ENCODE peak calls at places on chromosomes 2 and 18, in nine cellular contexts. L, G, O, U, D, P, K, B and F are unnamed samples.

GRCh38 chr2:30272761-30273573 is 41.6 kb downstream of the LBH start:
- DNase-seq in G (no peak), B (peak), O (no peak), L (no peak), P (no peak), U (no peak), D (no peak), K (no peak), F (peak)

GRCh38 chr2:7037340-7038333 is 120.4 kb downstream of the RNF144A start:
- DNase-seq in U (peak), L (no peak), K (peak), O (peak), P (peak), G (peak), D (peak), B (peak), F (peak)

GRCh38 chr2:8312221-8312620 is 369.6 kb upstream of the ID2 start:
- DNase-seq in O (no peak), P (no peak), B (no peak), U (no peak), L (no peak), K (no peak), D (peak), G (no peak), F (no peak)

GRCh38 chr2:19711470-19712372 is 190.1 kb downstream of the TTC32 start:
- DNase-seq in P (no peak), K (peak), U (no peak), B (peak), D (peak), L (no peak), G (peak), O (peak), F (peak)

GRCh38 chr2:128375454-128375853 is 56.8 kb upstream of the HS6ST1 start:
- DNase-seq in K (no peak), B (no peak), G (no peak), L (no peak), D (no peak), P (peak), O (peak), U (peak), F (peak)

GRCh38 chr2:214322662-214323061 is 88.2 kb upstream of the VWC2L start:
- DNase-seq in D (no peak), O (no peak), P (no peak), K (no peak), L (no peak), G (no peak), B (no peak), U (no peak), F (no peak)

GRCh38 chr2:86476918-86477317 is 35.7 kb downstream of the KDM3A start:
- DNase-seq in B (no peak), K (no peak), L (no peak), P (no peak), U (peak), O (no peak), D (no peak), G (no peak), F (no peak)

GRCh38 chr18:35369126-35369525 is 8.0 kb downstream of the ZNF396 start:
- DNase-seq in P (no peak), K (no peak), G (no peak), B (no peak), L (no peak), D (no peak), O (no peak), U (no peak), F (no peak)

GRCh38 chr2:239870863-239871262 is 154.3 kb downstream of the NDUFA10 start:
- DNase-seq in B (no peak), O (peak), U (no peak), K (no peak), P (no peak), G (no peak), D (no peak), L (no peak), F (no peak)

GRCh38 chr18:50632895-50633515 is 73.1 kb downstream of the MAPK4 start:
- DNase-seq in O (no peak), L (no peak), G (no peak), P (no peak), D (no peak), B (no peak), K (no peak), U (no peak), F (no peak)

GRCh38 chr2:234681206-234681605 is 184.3 kb upstream of the ARL4C start:
- DNase-seq in L (no peak), O (no peak), G (no peak), D (no peak), U (no peak), P (no peak), B (no peak), K (no peak), F (no peak)

GRCh38 chr2:171004833-171005232 is 75.8 kb downstream of the GORASP2 start:
- DNase-seq in G (no peak), P (no peak), B (no peak), O (no peak), D (no peak), K (no peak), L (no peak), U (no peak), F (no peak)

GRCh38 chr2:215914067-215914776 is 99.1 kb downstream of the MREG start:
- DNase-seq in K (no peak), D (no peak), P (no peak), O (no peak), L (no peak), B (no peak), U (no peak), G (no peak), F (no peak)

GRCh38 chr2:132582360-132582759 is 87.6 kb downstream of the LYPD1 start:
- DNase-seq in G (no peak), D (peak), O (no peak), P (no peak), K (no peak), L (no peak), B (no peak), U (peak), F (no peak)

GRCh38 chr2:12417811-12418210 is 298.9 kb upstream of the TRIB2 start:
- DNase-seq in U (no peak), D (no peak), G (no peak), O (no peak), B (no peak), L (no peak), P (no peak), K (no peak), F (no peak)

GRCh38 chr2:43897492-43897891 is 58.7 kb downstream of the ABCG8 start:
- DNase-seq in K (no peak), G (no peak), B (no peak), D (no peak), O (no peak), U (no peak), P (no peak), L (no peak), F (no peak)

GRCh38 chr2:70984576-70985282 is 6.3 kb downstream of the ANKRD53 start:
- DNase-seq in B (peak), U (peak), O (peak), L (peak), K (peak), G (peak), D (peak), P (no peak), F (peak)

GRCh38 chr2:73068147-73068546 is 3.4 kb downstream of the SFXN5 start:
- DNase-seq in U (no peak), G (no peak), P (no peak), O (no peak), D (no peak), K (no peak), L (no peak), B (no peak), F (peak)

GRCh38 chr2:101151859-101152194 is 645 bp upstream of the TBC1D8 start:
- DNase-seq in B (no peak), O (peak), P (peak), U (no peak), K (no peak), D (no peak), L (no peak), G (no peak), F (no peak)

GRCh38 chr2:70904371-70905216 is 31.1 kb upstream of the ATP6V1B1 start:
- DNase-seq in D (peak), U (no peak), G (no peak), K (no peak), L (no peak), O (no peak), P (no peak), B (no peak), F (no peak)

GRCh38 chr18:23301971-23302370 is 151.1 kb upstream of the RIOK3 start:
- DNase-seq in U (no peak), O (no peak), B (no peak), K (no peak), D (no peak), G (no peak), L (no peak), P (no peak), F (no peak)

GRCh38 chr2:224520064-224520463 is 65.1 kb downstream of the CUL3 start:
- DNase-seq in L (no peak), K (peak), G (no peak), O (peak), D (no peak), P (no peak), B (peak), U (no peak), F (peak)

GRCh38 chr2:239507576-239508258 is 106.9 kb upstream of the HDAC4 start:
- DNase-seq in O (no peak), D (no peak), P (no peak), B (no peak), L (no peak), K (no peak), G (no peak), U (no peak), F (no peak)

GRCh38 chr2:219706823-219707281 is 79.4 kb downstream of the SLC4A3 start:
- DNase-seq in U (no peak), G (peak), D (no peak), B (no peak), L (no peak), P (no peak), K (no peak), O (no peak), F (no peak)

GRCh38 chr2:82511894-82512293 is 1947.2 kb downstream of the SUCLG1 start:
- DNase-seq in P (no peak), B (no peak), L (no peak), G (no peak), D (no peak), K (no peak), O (no peak), U (no peak), F (no peak)

GRCh38 chr2:6452702-6453481 is 412.8 kb downstream of the CMPK2 start:
- DNase-seq in P (no peak), D (peak), O (no peak), U (no peak), G (no peak), B (peak), L (no peak), K (no peak), F (no peak)

GRCh38 chr2:84841577-84841976 is 39.3 kb downstream of the TRABD2A start:
- DNase-seq in P (no peak), U (no peak), K (no peak), D (no peak), L (no peak), O (peak), B (no peak), G (no peak), F (no peak)

GRCh38 chr2:84839851-84840250 is 41.0 kb downstream of the TRABD2A start:
- DNase-seq in D (no peak), U (no peak), G (no peak), L (no peak), P (no peak), K (no peak), B (no peak), O (peak), F (no peak)

GRCh38 chr2:84838434-84839145 is 42.3 kb downstream of the TRABD2A start:
- DNase-seq in U (no peak), G (no peak), D (no peak), B (no peak), P (no peak), L (no peak), O (peak), K (no peak), F (no peak)

GRCh38 chr2:84844141-84844540 is 36.7 kb downstream of the TRABD2A start:
- DNase-seq in P (no peak), G (no peak), O (no peak), K (no peak), L (no peak), D (no peak), B (no peak), U (no peak), F (no peak)

GRCh38 chr2:84840306-84840705 is 40.6 kb downstream of the TRABD2A start:
- DNase-seq in B (peak), U (no peak), L (no peak), O (peak), K (no peak), D (no peak), P (no peak), G (no peak), F (no peak)
- H3K27ac ChIP-seq in B (no peak), U (no peak), L (no peak), O (no peak), K (peak), D (no peak), P (no peak), G (no peak), F (no peak)

GRCh38 chr2:37796481-37796880 is 125.0 kb upstream of the CDC42EP3 start:
- DNase-seq in G (no peak), U (no peak), D (no peak), K (no peak), B (no peak), O (no peak), P (no peak), L (no peak), F (no peak)

GRCh38 chr2:37794717-37795116 is 123.3 kb upstream of the CDC42EP3 start:
- DNase-seq in K (no peak), P (no peak), D (no peak), O (no peak), B (no peak), U (no peak), G (no peak), L (no peak), F (no peak)

GRCh38 chr2:37795938-37796337 is 124.5 kb upstream of the CDC42EP3 start:
- DNase-seq in L (no peak), B (no peak), O (no peak), G (no peak), D (no peak), K (no peak), U (no peak), P (no peak), F (no peak)

GRCh38 chr2:37797081-37797480 is 125.6 kb upstream of the CDC42EP3 start:
- DNase-seq in O (no peak), D (no peak), G (no peak), U (no peak), L (no peak), K (no peak), B (no peak), P (no peak), F (no peak)

DNA sequence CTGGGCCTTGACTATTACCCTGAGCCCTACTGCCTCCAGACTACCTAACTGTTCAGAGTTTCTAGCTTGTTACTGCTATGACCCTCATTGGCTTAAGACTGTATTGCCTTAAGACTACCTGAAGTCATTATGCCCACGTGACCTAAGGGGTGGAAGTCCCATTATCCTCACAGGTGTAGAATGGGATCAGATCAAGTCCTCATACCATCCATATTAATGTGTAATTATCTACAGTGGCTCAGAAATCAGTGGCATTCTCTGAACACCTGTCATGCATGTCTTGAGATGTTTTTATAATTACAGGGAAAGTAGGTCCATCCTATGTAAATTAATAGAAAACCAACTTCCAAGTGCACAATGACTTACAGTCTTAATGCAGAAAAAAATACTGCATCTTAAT is 124.0 kb upstream of the CDC42EP3 start:
- DNase-seq in O (no peak), B (no peak), D (no peak), K (no peak), U (no peak), P (no peak), G (no peak), L (no peak), F (no peak)
- H3K27ac ChIP-seq in O (no peak), B (peak), D (no peak), K (no peak), U (no peak), P (peak), G (no peak), L (peak), F (no peak)

GRCh38 chr18:4438938-4439337 is 16.2 kb downstream of the DLGAP1 start:
- DNase-seq in K (no peak), L (no peak), P (no peak), D (peak), B (no peak), U (no peak), G (no peak), O (no peak), F (no peak)
- H3K27ac ChIP-seq in K (no peak), L (no peak), P (no peak), D (no peak), B (no peak), U (no peak), G (no peak), O (no peak), F (no peak)

GRCh38 chr2:145413261-145413660 is 893.3 kb upstream of the ZEB2 start:
- DNase-seq in D (no peak), G (no peak), O (no peak), P (no peak), B (no peak), L (no peak), U (no peak), K (no peak), F (no peak)

GRCh38 chr2:145408980-145409379 is 889.1 kb upstream of the ZEB2 start:
- DNase-seq in D (no peak), U (no peak), G (no peak), O (no peak), P (no peak), K (no peak), B (no peak), L (no peak), F (peak)

GRCh38 chr2:145412155-145412554 is 892.2 kb upstream of the ZEB2 start:
- DNase-seq in G (no peak), U (no peak), B (no peak), L (no peak), D (no peak), P (no peak), O (no peak), K (no peak), F (no peak)

GRCh38 chr2:145410096-145410495 is 890.2 kb upstream of the ZEB2 start:
- DNase-seq in U (no peak), O (no peak), L (no peak), B (no peak), G (no peak), P (no peak), D (no peak), K (no peak), F (no peak)

GRCh38 chr2:145411493-145411892 is 891.6 kb upstream of the ZEB2 start:
- DNase-seq in G (no peak), U (no peak), P (no peak), B (no peak), L (no peak), O (peak), D (no peak), K (peak), F (no peak)
- H3K27ac ChIP-seq in G (no peak), U (no peak), P (no peak), B (no peak), L (no peak), O (peak), D (no peak), K (no peak), F (no peak)

GRCh38 chr2:38409136-38409903 is 32.2 kb upstream of the ATL2 start:
- DNase-seq in L (peak), K (no peak), P (peak), D (no peak), G (no peak), U (peak), B (no peak), O (no peak), F (no peak)
- H3K27ac ChIP-seq in L (no peak), K (no peak), P (no peak), D (no peak), G (no peak), U (peak), B (no peak), O (no peak), F (no peak)

GRCh38 chr2:36462311-36462710 is 106.7 kb downstream of the CRIM1 start:
- DNase-seq in P (no peak), K (no peak), B (no peak), G (no peak), O (no peak), U (no peak), D (no peak), L (no peak), F (peak)

GRCh38 chr2:36464006-36464721 is 108.6 kb downstream of the CRIM1 start:
- DNase-seq in G (no peak), O (no peak), K (no peak), L (no peak), U (no peak), B (no peak), P (no peak), D (no peak), F (no peak)

GRCh38 chr2:36459725-36460137 is 104.2 kb downstream of the CRIM1 start:
- DNase-seq in P (no peak), L (no peak), D (peak), B (peak), G (peak), K (no peak), O (peak), U (peak), F (peak)

GRCh38 chr2:36463365-36463764 is 107.8 kb downstream of the CRIM1 start:
- DNase-seq in L (no peak), P (no peak), B (no peak), G (no peak), K (no peak), D (no peak), U (no peak), O (no peak), F (no peak)

GRCh38 chr2:36461039-36461681 is 105.6 kb downstream of the CRIM1 start:
- DNase-seq in U (no peak), D (no peak), L (no peak), O (no peak), G (peak), B (peak), P (no peak), K (peak), F (peak)
- H3K27ac ChIP-seq in U (peak), D (peak), L (peak), O (no peak), G (peak), B (peak), P (peak), K (no peak), F (peak)

DNA sequence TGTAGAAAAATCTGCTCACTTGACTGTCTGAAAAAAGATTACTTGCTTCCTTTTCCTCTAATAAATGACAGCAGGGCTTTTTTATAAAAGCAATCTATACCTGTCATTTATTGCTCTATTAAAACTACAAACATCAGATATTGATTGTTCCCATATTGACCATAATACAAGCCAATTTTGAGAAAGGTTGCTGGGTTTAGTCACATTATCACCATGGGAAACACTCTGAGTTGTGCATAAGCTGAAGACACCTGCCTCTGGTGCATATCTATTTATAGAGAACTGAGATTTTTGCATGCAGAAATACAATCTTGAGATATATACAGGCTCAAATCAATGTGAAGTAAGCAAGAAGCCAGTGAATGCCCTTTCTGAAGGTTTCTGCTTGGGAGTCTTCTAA is 853.9 kb downstream of the DCC start:
- DNase-seq in K (no peak), U (no peak), D (no peak), G (no peak), B (no peak), O (no peak), P (no peak), L (no peak), F (no peak)
- H3K27ac ChIP-seq in K (no peak), U (no peak), D (no peak), G (no peak), B (no peak), O (no peak), P (no peak), L (no peak), F (no peak)